ENCODE peak calls at places on chromosomes 2 and 18, in ten cellular contexts. J is kidney, N is IMR-90, A is adipocyte, D is K562, R is PC-3, Q is fibroblast of lung, S is astrocyte, L is GM12878, W is HepG2. T is an unnamed sample. For H3K4me1, the result is how much of the 10 kb centered on the place peaks cover.

GRCh38 chr18:54776282-54776977 is 51.8 kb upstream of the RAB27B start:
- DNase-seq in W (peak), S (peak), Q (peak), N (peak), J (no peak), R (peak), L (peak), D (peak), A (peak), T (no peak)

GRCh38 chr2:95231723-95232122 is 24.4 kb downstream of the ZNF892 start:
- DNase-seq in Q (peak), R (peak), D (peak), W (peak), J (no peak), L (no peak), A (peak), S (peak), N (peak), T (peak)

GRCh38 chr2:20991031-20991430 is 52.8 kb downstream of the APOB start:
- DNase-seq in N (no peak), Q (no peak), W (no peak), D (no peak), R (no peak), J (no peak), L (no peak), S (no peak), A (no peak), T (no peak)

GRCh38 chr18:33906046-33906445 is 318.7 kb downstream of the NOL4 start:
- DNase-seq in L (no peak), N (no peak), R (no peak), S (peak), D (no peak), Q (peak), J (no peak), A (no peak), W (no peak), T (no peak)

GRCh38 chr18:59659486-59660187 is 37.6 kb downstream of the CCBE1 start:
- DNase-seq in J (no peak), L (no peak), S (peak), A (no peak), W (no peak), N (peak), D (no peak), Q (peak), R (peak), T (no peak)

GRCh38 chr2:73268831-73269685 is 15.2 kb downstream of the FBXO41 start:
- DNase-seq in A (peak), D (no peak), Q (peak), W (no peak), L (no peak), N (peak), J (no peak), R (peak), S (no peak), T (peak)

GRCh38 chr2:198282061-198282460 is 477.7 kb downstream of the PLCL1 start:
- DNase-seq in J (no peak), W (no peak), D (no peak), R (no peak), Q (no peak), A (no peak), L (no peak), N (no peak), S (no peak), T (no peak)

GRCh38 chr18:34760444-34760843 is 50.3 kb downstream of the DTNA start:
- DNase-seq in L (no peak), N (no peak), R (no peak), Q (no peak), J (no peak), A (no peak), D (no peak), W (no peak), S (no peak), T (no peak)

GRCh38 chr18:408367-408766 is 92.1 kb downstream of the COLEC12 start:
- DNase-seq in R (no peak), S (no peak), L (no peak), D (no peak), A (no peak), W (no peak), N (no peak), Q (no peak), J (no peak), T (no peak)

GRCh38 chr2:164625378-164625971 is 4.2 kb upstream of the GRB14 start:
- DNase-seq in Q (peak), W (no peak), S (peak), N (no peak), D (no peak), A (peak), J (no peak), L (no peak), R (peak), T (no peak)

GRCh38 chr2:96088340-96089335 is 27.7 kb downstream of the ADRA2B start:
- DNase-seq in D (no peak), W (no peak), J (no peak), Q (no peak), A (no peak), N (no peak), R (no peak), L (no peak), S (no peak), T (peak)

GRCh38 chr18:58269931-58270330 is 225.9 kb downstream of the NEDD4L start:
- DNase-seq in J (no peak), N (no peak), L (no peak), A (no peak), R (peak), S (no peak), W (no peak), Q (peak), D (no peak), T (no peak)

GRCh38 chr2:208406474-208407451 is at the start of gene PTH2R:
- DNase-seq in Q (peak), R (no peak), A (no peak), N (no peak), D (peak), J (peak), W (no peak), S (peak), L (no peak), T (no peak)

GRCh38 chr2:204272089-204272488 is 273.2 kb upstream of the PARD3B start:
- DNase-seq in R (no peak), L (no peak), J (no peak), N (no peak), D (no peak), W (no peak), Q (no peak), A (no peak), S (no peak), T (no peak)

GRCh38 chr2:168528469-168528868 is 72.4 kb downstream of the CERS6 start:
- DNase-seq in Q (no peak), R (peak), S (no peak), L (no peak), J (no peak), A (peak), D (no peak), W (no peak), N (peak), T (no peak)

GRCh38 chr2:215540646-215541045 is 104.8 kb upstream of the FN1 start:
- DNase-seq in R (peak), Q (peak), A (peak), S (peak), W (no peak), J (no peak), N (peak), D (no peak), L (no peak), T (no peak)

GRCh38 chr18:14969507-14969906 is 221.5 kb downstream of the ANKRD30B start:
- DNase-seq in J (no peak), N (no peak), Q (no peak), L (no peak), A (no peak), D (no peak), S (no peak), W (no peak), R (no peak), T (no peak)
- H3K4me3 ChIP-seq in J (no peak), N (no peak), Q (no peak), L (no peak), A (no peak), D (no peak), S (no peak), W (no peak), R (peak), T (no peak)

DNA sequence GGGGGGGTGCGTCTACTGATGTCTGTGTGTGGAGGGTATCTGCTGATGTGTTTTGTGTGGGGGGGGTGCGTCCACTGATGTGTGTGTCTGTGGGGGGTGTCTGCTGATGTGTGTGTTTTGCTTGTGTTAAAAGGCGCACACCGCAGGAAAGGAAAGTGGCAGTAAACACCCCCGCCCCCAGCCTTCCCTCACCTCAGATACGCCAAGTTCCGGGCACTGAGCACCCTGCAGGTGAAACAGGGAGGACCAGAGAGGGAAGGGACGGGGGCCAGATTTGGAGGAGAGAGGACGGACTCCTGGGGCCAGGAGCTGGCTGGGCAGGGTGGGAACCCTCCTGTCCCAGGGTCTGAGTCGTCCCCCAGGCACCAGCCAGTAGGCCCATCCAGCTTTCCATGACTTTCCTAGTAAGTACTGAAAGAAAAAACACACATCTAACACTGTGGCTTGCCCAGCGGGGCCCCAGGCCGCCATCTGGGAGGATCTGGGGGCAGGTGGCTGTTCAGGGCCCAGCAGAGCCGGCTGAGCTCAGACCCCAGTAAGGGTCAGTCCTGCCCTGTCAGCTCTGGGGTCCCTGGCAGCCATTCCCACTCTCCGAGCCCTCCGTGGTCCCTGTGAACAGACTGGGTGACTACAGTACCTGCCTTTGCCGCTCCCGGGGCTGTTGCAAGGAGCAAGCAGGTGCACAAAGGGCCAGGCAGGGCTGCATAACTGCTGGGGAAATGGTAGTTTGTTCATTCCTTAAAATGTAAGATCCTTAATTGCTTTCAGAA is 126.9 kb downstream of the NFATC1 start:
- DNase-seq in S (no peak), Q (no peak), R (no peak), N (no peak), D (no peak), J (peak), W (no peak), A (no peak), L (no peak), T (peak)
- H3K4me1 ChIP-seq in S (under half), Q (under half), R (under half), N (under half), D (under half), J (under half), W (under half), A (under half), L (under half), T (under half)

GRCh38 chr2:101340141-101340541 is 31.6 kb upstream of the RNF149 start:
- DNase-seq in W (peak), R (peak), J (no peak), D (no peak), Q (peak), N (peak), L (no peak), A (no peak), S (peak), T (no peak)

GRCh38 chr2:101342625-101343008 is 34.1 kb upstream of the RNF149 start:
- DNase-seq in J (no peak), R (no peak), A (no peak), Q (no peak), N (no peak), W (no peak), D (no peak), S (no peak), L (no peak), T (no peak)

GRCh38 chr2:101339236-101339865 is 30.9 kb upstream of the RNF149 start:
- DNase-seq in A (no peak), N (no peak), S (no peak), J (no peak), D (no peak), L (no peak), Q (no peak), W (no peak), R (peak), T (no peak)

GRCh38 chr2:101341901-101342624 is 33.6 kb upstream of the RNF149 start:
- DNase-seq in W (peak), Q (peak), A (peak), N (peak), D (peak), S (peak), J (peak), L (no peak), R (peak), T (peak)

DNA sequence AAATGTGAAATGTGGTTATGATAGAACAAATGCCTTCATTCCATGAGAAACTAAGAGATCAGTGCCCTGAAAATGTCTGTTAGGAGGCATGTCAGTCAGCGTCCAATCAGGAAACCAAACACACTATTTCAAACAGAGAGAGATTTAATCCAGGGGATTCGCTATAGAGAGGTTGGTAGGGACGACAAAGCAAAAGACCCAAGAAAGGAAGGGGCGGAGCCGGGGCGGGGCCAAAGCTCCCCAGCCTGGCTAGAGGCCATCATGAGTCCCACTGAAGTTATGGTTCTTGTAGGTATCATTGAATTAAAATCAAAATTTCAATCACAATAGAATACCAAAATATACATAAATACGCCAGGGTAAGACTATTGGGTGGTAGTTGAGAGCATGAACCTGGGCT is 32.9 kb upstream of the RNF149 start:
- DNase-seq in W (no peak), J (no peak), Q (no peak), D (peak), A (no peak), L (no peak), N (no peak), S (no peak), R (no peak), T (no peak)
- H3K9ac ChIP-seq in W (no peak), J (no peak), Q (no peak), D (no peak), A (no peak), L (no peak), N (no peak), S (no peak), R (peak), T (no peak)

DNA sequence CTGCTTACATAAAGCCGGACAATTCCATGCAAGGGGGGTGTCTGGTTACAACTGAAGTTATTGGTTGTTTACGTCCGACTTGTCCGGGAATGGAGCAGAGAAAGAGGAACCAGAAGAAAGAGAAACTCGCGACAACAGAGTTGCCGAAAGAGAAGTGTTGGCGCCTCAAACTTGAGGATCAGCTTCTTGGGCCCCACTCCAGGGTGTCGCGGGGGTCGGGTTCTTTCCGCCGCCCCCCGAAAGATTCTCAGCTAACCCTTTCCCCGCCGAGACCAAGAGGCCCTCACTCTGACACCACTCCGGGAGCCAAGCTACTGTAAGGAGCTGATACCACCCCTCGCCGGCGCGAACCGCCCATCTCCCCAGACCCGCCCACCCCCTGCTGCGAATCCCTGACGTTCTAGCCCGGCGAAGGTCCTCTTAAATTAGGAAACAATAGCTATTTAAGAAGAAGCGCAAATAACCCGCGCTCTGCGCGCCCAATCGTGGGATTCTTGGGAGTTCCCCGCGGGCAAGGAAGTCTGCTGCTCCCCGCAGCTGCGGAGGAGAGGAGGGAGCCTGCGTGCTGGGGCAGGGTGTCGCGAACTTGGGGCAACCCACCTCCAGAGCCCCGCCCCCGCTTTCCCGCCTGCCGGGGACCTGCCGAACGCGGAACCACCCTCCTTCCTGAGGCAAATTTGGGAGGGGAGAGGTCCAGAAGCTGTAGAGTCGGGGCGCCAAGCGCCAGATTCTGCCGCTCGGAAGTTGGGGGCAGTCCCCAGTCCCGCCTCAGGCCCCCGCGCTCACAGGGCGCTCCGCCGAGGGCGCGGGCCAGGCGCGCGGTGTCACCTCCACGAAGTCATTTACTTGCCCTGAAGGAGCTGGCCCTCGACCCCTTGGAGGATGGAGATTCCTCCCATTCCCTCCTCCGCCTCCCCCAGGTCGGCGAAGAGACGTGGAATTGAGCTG is 8.5 kb upstream of the SP9 start:
- DNase-seq in N (peak), A (peak), D (peak), Q (no peak), S (no peak), L (no peak), W (no peak), R (no peak), J (peak), T (no peak)
- H3K4me3 ChIP-seq in N (peak), A (peak), D (peak), Q (peak), S (peak), L (peak), W (peak), R (no peak), J (no peak), T (peak)

DNA sequence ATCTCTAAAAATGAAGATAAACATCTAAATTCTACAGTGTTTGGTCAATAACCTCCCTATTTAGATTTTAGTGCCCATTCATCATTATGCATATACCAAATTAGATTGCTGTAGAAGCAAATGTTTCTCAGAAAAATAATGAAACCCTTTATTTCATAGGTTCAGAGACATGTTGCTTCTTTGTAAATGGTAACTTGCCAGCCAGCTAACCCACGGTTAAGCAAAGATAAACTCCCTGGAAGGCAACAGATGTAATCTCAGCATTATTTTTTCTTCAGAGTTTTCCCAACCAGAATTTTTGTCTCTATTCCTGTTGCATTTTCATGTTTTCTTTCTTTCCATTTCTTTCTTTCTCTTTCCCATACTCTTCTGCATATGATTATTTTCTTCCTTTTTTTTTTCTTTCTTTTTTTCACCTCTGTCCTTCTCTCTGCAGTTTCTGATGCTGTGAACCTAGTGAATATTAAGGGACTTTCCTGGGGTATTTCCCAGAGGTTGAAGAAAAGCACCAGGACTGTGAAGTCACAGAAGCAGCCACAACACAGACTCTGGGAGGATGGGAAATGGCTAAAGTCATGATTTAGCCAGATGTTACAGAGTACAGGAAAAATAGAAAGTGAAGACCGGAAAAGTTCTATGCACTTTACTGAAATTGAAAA is 50.0 kb upstream of the DSG1 start:
- DNase-seq in R (no peak), N (no peak), A (no peak), D (no peak), S (no peak), L (peak), Q (no peak), J (no peak), W (no peak), T (no peak)
- H3K4me1 ChIP-seq in R (under half), N (under half), A (under half), D (under half), S (under half), L (under half), Q (under half), J (under half), W (under half), T (under half)